ENCODE peak calls at places on chromosome 18, in six cellular contexts. U is mucosa of descending colon; G is left ventricle myocardium superior; I is stimulated activated naive B cell treated with anti-CD40 and anti-IgM and Interleukin-4, amounts not matched to agents 10 μg/mL and 1 μg/mL and 100 μg/mL, for 72 hours; O is Right ventricle myocardium superior; V is heart right ventricle. X is an unnamed sample.

GRCh38 chr18:23238651-23239349 is 103.5 kb downstream of the CABLES1 start:
- ATAC-seq in V (no peak), O (peak; percentile 18), I (no peak), G (peak; percentile 21), U (no peak), X (no peak)

GRCh38 chr18:63218472-63218871 is 101.1 kb downstream of the BCL2 start:
- ATAC-seq in O (no peak), I (no peak), V (no peak), U (peak; percentile 45), G (no peak), X (no peak)

GRCh38 chr18:59029663-59030421 is 109.8 kb upstream of the SEC11C start:
- ATAC-seq in V (no peak), G (no peak), I (no peak), U (no peak), O (no peak), X (no peak)

GRCh38 chr18:77071711-77072292 is 60.8 kb downstream of the MBP start:
- ATAC-seq in G (peak; percentile 45), U (peak; percentile 14), V (peak; percentile 46), O (peak; percentile 36), I (no peak), X (peak; percentile 50)

GRCh38 chr18:32373995-32374394 is 96.7 kb downstream of the GAREM1 start:
- ATAC-seq in G (peak; percentile 51), O (peak; percentile 59), U (peak; percentile 23), I (no peak), V (peak; percentile 66), X (no peak)

GRCh38 chr18:75206637-75207297 is 2.2 kb downstream of the PTGR3 start:
- ATAC-seq in V (no peak), O (no peak), I (no peak), U (no peak), G (no peak), X (no peak)

GRCh38 chr18:30489890-30490643 is 552.5 kb downstream of the DSC3 start:
- ATAC-seq in U (no peak), V (no peak), G (no peak), I (no peak), O (no peak), X (no peak)

GRCh38 chr18:58264846-58265245 is 220.8 kb downstream of the NEDD4L start:
- ATAC-seq in U (peak; percentile 29), O (peak; percentile 19), V (no peak), I (no peak), G (peak; percentile 19), X (no peak)

GRCh38 chr18:33022370-33022769 is 249.5 kb upstream of the KLHL14 start:
- ATAC-seq in V (no peak), U (no peak), I (no peak), G (no peak), O (no peak), X (no peak)

GRCh38 chr18:35424356-35424755 is 47.2 kb upstream of the ZNF396 start:
- ATAC-seq in G (no peak), V (no peak), I (no peak), U (no peak), O (no peak), X (no peak)

GRCh38 chr18:22505136-22505535 is 87.4 kb upstream of the CTAGE1 start:
- ATAC-seq in U (peak; percentile 56), V (no peak), G (no peak), O (no peak), I (no peak), X (no peak)

GRCh38 chr18:67359868-67360838 is 156.4 kb downstream of the DSEL start:
- ATAC-seq in V (peak; percentile 79), O (peak; percentile 95), G (peak; percentile 97), I (peak; percentile 95), U (peak; percentile 54), X (peak; percentile 95)

GRCh38 chr18:76339246-76339620 is 155.8 kb downstream of the ZNF516 start:
- ATAC-seq in U (no peak), O (no peak), V (no peak), I (no peak), G (no peak), X (no peak)

GRCh38 chr18:60445341-60445740 is 72.8 kb upstream of the MC4R start:
- ATAC-seq in I (no peak), O (no peak), V (no peak), U (no peak), G (no peak), X (no peak)

GRCh38 chr18:44742741-44743311 is 62.1 kb downstream of the SETBP1 start:
- ATAC-seq in G (peak; percentile 81), I (no peak), V (peak; percentile 78), U (peak; percentile 73), O (peak; percentile 76), X (peak; percentile 76)

GRCh38 chr18:34158881-34159690 is 65.6 kb downstream of the NOL4 start:
- ATAC-seq in G (no peak), V (peak; percentile 31), I (peak; percentile 14), O (peak; percentile 18), U (peak; percentile 15), X (peak; percentile 28)

GRCh38 chr18:23317975-23318675 is 135.0 kb upstream of the RIOK3 start:
- ATAC-seq in V (no peak), I (no peak), O (no peak), G (no peak), U (no peak), X (no peak)

GRCh38 chr18:8938817-8939216 is 163.7 kb upstream of the NDUFV2 start:
- ATAC-seq in V (no peak), O (no peak), G (no peak), I (peak; percentile 71), U (no peak), X (no peak)

GRCh38 chr18:58268849-58269248 is 224.8 kb downstream of the NEDD4L start:
- ATAC-seq in U (peak; percentile 47), G (peak; percentile 19), O (no peak), V (peak; percentile 15), I (no peak), X (no peak)

GRCh38 chr18:35856178-35856577 is 116.3 kb upstream of the RMP24 start:
- ATAC-seq in O (no peak), G (no peak), V (no peak), I (no peak), U (no peak), X (no peak)

GRCh38 chr18:58230438-58231179 is 186.6 kb downstream of the NEDD4L start:
- ATAC-seq in O (no peak), U (peak; percentile 42), G (no peak), I (peak; percentile 89), V (no peak), X (no peak)

GRCh38 chr18:22223263-22223960 is 54.0 kb downstream of the GATA6 start:
- ATAC-seq in I (no peak), V (peak; percentile 87), G (peak; percentile 97), U (peak; percentile 97), O (peak; percentile 92), X (peak; percentile 90)

GRCh38 chr18:12840382-12840781 is 43.7 kb downstream of the PTPN2 start:
- ATAC-seq in V (no peak), I (peak; percentile 13), O (no peak), U (no peak), G (no peak), X (no peak)

GRCh38 chr18:5890261-5890605 is 5.1 kb downstream of the TMEM200C start:
- ATAC-seq in V (peak; percentile 26), I (peak; percentile 34), U (peak; percentile 39), G (peak; percentile 72), O (peak; percentile 38), X (peak; percentile 7)

GRCh38 chr18:39414009-39414700 is 1848.6 kb upstream of the CELF4 start:
- ATAC-seq in G (no peak), I (peak; percentile 73), U (peak; percentile 56), O (no peak), V (no peak), X (no peak)

GRCh38 chr18:79424008-79424565 is 28.4 kb downstream of the NFATC1 start:
- ATAC-seq in U (peak; percentile 33), G (peak; percentile 82), O (peak; percentile 85), V (peak; percentile 69), I (no peak), X (peak; percentile 63)